ENCODE peak calls at places on chromosomes 7 and 10, in seven cellular contexts. Q is CD8-positive, alpha-beta memory T cell; S is IMR-90; C is tibial artery; J is NT2/D1; Z is GM06990; Y is CD4-positive, alpha-beta memory T cell. X is an unnamed sample.

GRCh38 chr7:142894886-142895593 is 9.5 kb upstream of the TRPV6 start:
- DNase-seq in Q (no peak), Y (no peak), S (no peak), C (no peak), Z (no peak), J (no peak), X (no peak)

GRCh38 chr10:16408379-16408778 is 28.4 kb upstream of the PTER start:
- DNase-seq in J (no peak), C (no peak), Z (no peak), S (no peak), Q (no peak), Y (no peak), X (no peak)

GRCh38 chr10:71029411-71029881 is 141.1 kb upstream of the PCBD1 start:
- DNase-seq in C (peak; percentile 13), S (no peak), J (no peak), Q (no peak), Y (no peak), Z (no peak), X (no peak)

GRCh38 chr7:100887186-100887954 is 2.1 kb downstream of the UFSP1 start:
- DNase-seq in C (no peak), Y (peak; percentile 69), Q (peak; percentile 65), J (no peak), Z (peak; percentile 77), S (no peak), X (no peak)

GRCh38 chr7:27150568-27151340 is 1.6 kb downstream of the HOXA3 start:
- DNase-seq in Q (peak; percentile 57), Y (peak; percentile 68), J (no peak), S (peak; percentile 78), C (peak; percentile 81), Z (peak; percentile 83), X (no peak)

GRCh38 chr10:128540806-128541739 is 414.9 kb upstream of the MKI67 start:
- DNase-seq in Z (no peak), J (peak; percentile 59), Q (no peak), S (no peak), C (no peak), Y (no peak), X (no peak)

GRCh38 chr10:13949844-13950542 is 363.2 kb downstream of the PRPF18 start:
- DNase-seq in Q (no peak), J (no peak), S (peak; percentile 91), Y (no peak), Z (no peak), C (no peak), X (no peak)

GRCh38 chr10:3827266-3827665 is 42.3 kb upstream of the KLF6 start:
- DNase-seq in Z (no peak), J (no peak), S (no peak), Q (no peak), Y (no peak), C (no peak), X (no peak)

GRCh38 chr7:81415181-81415580 is 354.7 kb downstream of the HGF start:
- DNase-seq in Q (no peak), J (no peak), C (no peak), Y (no peak), S (peak; percentile 58), Z (no peak), X (no peak)

GRCh38 chr7:155764432-155764798 is 47.8 kb downstream of the SHH start:
- DNase-seq in J (no peak), C (no peak), S (no peak), Q (peak; percentile 48), Z (no peak), Y (no peak), X (no peak)

GRCh38 chr10:101120884-101121660 is 10.0 kb upstream of the TLX1 start:
- DNase-seq in C (no peak), J (no peak), Y (peak; percentile 49), Z (peak; percentile 46), Q (peak; percentile 38), S (no peak), X (no peak)

GRCh38 chr10:91071786-91072185 is 148.7 kb upstream of the PCGF5 start:
- DNase-seq in S (no peak), Z (no peak), J (no peak), Y (no peak), C (no peak), Q (no peak), X (no peak)

GRCh38 chr10:97153276-97153850 is 32.4 kb downstream of the SLIT1 start:
- DNase-seq in C (no peak), Z (no peak), S (no peak), J (no peak), Q (no peak), Y (no peak), X (no peak)

GRCh38 chr7:30225863-30226361 is 58.5 kb upstream of the ZNRF2 start:
- DNase-seq in S (peak; percentile 8), Y (no peak), J (no peak), C (peak; percentile 72), Z (peak; percentile 73), Q (no peak), X (no peak)

GRCh38 chr10:34163075-34163905 is 651.8 kb downstream of the PARD3 start:
- DNase-seq in C (no peak), Q (no peak), Y (no peak), S (no peak), Z (no peak), J (no peak), X (no peak)

GRCh38 chr7:140326116-140326928 is 72.0 kb downstream of the SLC37A3 start:
- DNase-seq in S (peak; percentile 73), Y (peak; percentile 53), Q (peak; percentile 44), J (no peak), Z (no peak), C (peak; percentile 79), X (peak; percentile 42)

GRCh38 chr10:76082956-76083355 is 651.5 kb downstream of the LRMDA start:
- DNase-seq in Q (no peak), Z (no peak), J (peak; percentile 97), Y (no peak), S (peak; percentile 29), C (no peak), X (no peak)

GRCh38 chr7:139680676-139681462 is 96.9 kb downstream of the HIPK2 start:
- DNase-seq in Q (no peak), S (peak; percentile 99), J (no peak), C (peak; percentile 72), Y (no peak), Z (peak; percentile 48), X (no peak)

GRCh38 chr10:6297951-6298381 is 95.2 kb downstream of the PFKFB3 start:
- DNase-seq in Q (no peak), Z (no peak), S (no peak), C (peak; percentile 34), Y (no peak), J (no peak), X (no peak)

GRCh38 chr10:29160110-29160669 is 128.7 kb upstream of the LYZL1 start:
- DNase-seq in Z (no peak), J (peak; percentile 63), S (peak; percentile 89), Y (no peak), C (no peak), Q (no peak), X (no peak)

GRCh38 chr7:30200591-30200990 is 65.8 kb downstream of the MTURN start:
- DNase-seq in Z (no peak), Y (no peak), C (no peak), Q (no peak), S (no peak), J (no peak), X (no peak)

GRCh38 chr10:119705434-119705831 is 20.4 kb upstream of the INPP5F start:
- DNase-seq in Z (peak; percentile 82), Y (no peak), Q (no peak), S (no peak), J (no peak), C (no peak), X (no peak)

GRCh38 chr7:20651960-20652544 is 36.6 kb downstream of the ABCB5 start:
- DNase-seq in J (no peak), Y (no peak), S (no peak), C (no peak), Z (no peak), Q (no peak), X (peak; percentile 16)

GRCh38 chr10:99648717-99649116 is 10.6 kb upstream of the ENTPD7 start:
- DNase-seq in S (no peak), J (no peak), Y (no peak), Z (no peak), Q (no peak), C (no peak), X (no peak)

GRCh38 chr7:133275441-133276105 is 22.7 kb downstream of the EXOC4 start:
- DNase-seq in C (no peak), Q (no peak), Y (no peak), Z (no peak), J (no peak), S (no peak), X (no peak)

GRCh38 chr10:124998624-124999291 is 56.8 kb downstream of the ZRANB1 start:
- DNase-seq in Q (no peak), Y (no peak), Z (no peak), S (no peak), C (peak; percentile 16), J (no peak), X (no peak)
- H3K36me3 ChIP-seq in Q (no peaks in the 10 kb centered on the region), Y (no peaks in the 10 kb centered on the region), Z (no peaks in the 10 kb centered on the region), S (peaks cover 66% of the 10 kb centered on the region), C (peaks cover 65% of the 10 kb centered on the region), J (peaks cover 85% of the 10 kb centered on the region), X (no peaks in the 10 kb centered on the region)

GRCh38 chr7:129828989-129829676 is 123.6 kb downstream of the UBE2H start:
- DNase-seq in Z (no peak), S (no peak), C (no peak), Q (no peak), Y (no peak), J (no peak), X (no peak)

GRCh38 chr7:129831424-129832058 is 121.2 kb downstream of the UBE2H start:
- DNase-seq in S (peak; percentile 95), Y (no peak), J (no peak), C (no peak), Q (no peak), Z (no peak), X (no peak)

GRCh38 chr7:129830949-129831348 is 121.8 kb downstream of the UBE2H start:
- DNase-seq in J (no peak), S (no peak), Z (no peak), Y (no peak), C (no peak), Q (no peak), X (no peak)

GRCh38 chr7:129828078-129828762 is 124.5 kb downstream of the UBE2H start:
- DNase-seq in J (no peak), Y (no peak), Z (no peak), C (no peak), S (no peak), Q (no peak), X (no peak)

GRCh38 chr7:129829677-129830631 is 122.8 kb downstream of the UBE2H start:
- DNase-seq in Z (peak; percentile 22), S (peak; percentile 81), C (peak; percentile 69), J (peak; percentile 89), Y (peak; percentile 52), Q (peak; percentile 44), X (no peak)
- H3K4me3 ChIP-seq in Z (no peak overlapping the region), S (no peak overlapping the region), C (peak overlapping the region; percentile 12), J (no peak overlapping the region), Y (no peak overlapping the region), Q (peak overlapping the region; percentile 16), X (peak overlapping the region; percentile 65)

DNA sequence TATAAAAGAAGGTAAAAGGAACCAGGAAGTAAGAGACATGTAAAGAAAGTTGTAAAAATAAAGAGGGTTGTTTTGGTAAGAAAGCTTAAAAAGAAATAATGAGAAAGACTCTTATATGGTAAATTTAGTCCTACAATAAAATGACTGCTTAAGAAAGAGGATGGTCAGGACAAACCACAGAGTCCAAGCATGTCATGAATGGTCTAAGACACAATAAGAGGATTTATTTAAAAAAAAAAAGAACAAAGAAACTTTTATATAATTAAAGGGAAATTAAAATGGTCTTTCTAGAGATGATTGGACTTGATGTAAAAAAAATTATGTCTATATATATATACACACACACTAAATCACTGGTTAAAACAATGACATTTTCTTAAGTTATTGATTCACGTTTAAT is 18.2 kb downstream of the ATAD1 start:
- DNase-seq in Q (no peak), Y (no peak), J (no peak), Z (no peak), C (no peak), S (no peak), X (no peak)
- H3K36me3 ChIP-seq in Q (no peaks in the 10 kb centered on the region), Y (no peaks in the 10 kb centered on the region), J (peaks cover 53% of the 10 kb centered on the region), Z (peaks cover 4% of the 10 kb centered on the region), C (peaks cover 17% of the 10 kb centered on the region), S (peaks cover 6% of the 10 kb centered on the region), X (peaks cover 29% of the 10 kb centered on the region)

GRCh38 chr10:116857156-116857555 is 7.9 kb downstream of the ENO4 start:
- DNase-seq in Z (no peak), J (no peak), S (no peak), C (no peak), Q (no peak), Y (no peak), X (no peak)
- H3K4me3 ChIP-seq in Z (no peak overlapping the region), J (no peak overlapping the region), S (no peak overlapping the region), C (no peak overlapping the region), Q (no peak overlapping the region), Y (no peak overlapping the region), X (no peak overlapping the region)

X was measured in SK-N-MC.